ENCODE peak calls at places on chromosome 19, in ten cellular contexts. I is HCEC 1CT; N is AG08396; C is stimulated activated CD8-positive, alpha-beta memory T cell treated with anti-CD3 and anti-CD28 coated beads, Interleukin-7, amount 100 ng/mL, for 24 hours; D is mesendoderm; F is IMR-90; E is stimulated activated CD4-positive, alpha-beta T cell treated with anti-CD3 and anti-CD28 coated beads, TNF-alpha, amount 100 ng/mL, for 24 hours; T is breast epithelium; X is heart right ventricle; H is NCI-H2081. G is an unnamed sample.

GRCh38 chr19:18310966-18311365 is 11.9 kb downstream of the LSM4 start:
- DNase-seq in E (no peak), C (no peak), T (no peak), X (no peak), F (no peak), D (no peak), I (no peak), N (no peak), H (no peak), G (no peak)

GRCh38 chr19:49071860-49072547 is 495 bp downstream of the KCNA7 start:
- DNase-seq in N (no peak), D (peak), I (no peak), C (no peak), F (no peak), X (no peak), T (no peak), H (no peak), E (no peak), G (peak)

GRCh38 chr19:9848060-9848459 is 12.9 kb downstream of the PIN1 start:
- DNase-seq in H (no peak), D (peak), F (no peak), E (no peak), N (no peak), X (no peak), I (no peak), C (no peak), T (no peak), G (no peak)

GRCh38 chr19:38893341-38893771 is 6.1 kb downstream of the SIRT2 start:
- DNase-seq in N (no peak), D (no peak), E (no peak), F (no peak), I (no peak), H (no peak), C (no peak), X (no peak), T (no peak), G (no peak)

GRCh38 chr19:39727070-39727800 is 10.6 kb downstream of the CLC start:
- DNase-seq in F (no peak), T (no peak), I (no peak), H (no peak), N (no peak), D (no peak), C (no peak), X (no peak), E (no peak), G (no peak)

GRCh38 chr19:58346961-58347929 is 6.0 kb downstream of the A1BG start:
- DNase-seq in I (peak), C (no peak), T (peak), D (peak), E (peak), F (peak), X (peak), H (peak), N (peak), G (no peak)

GRCh38 chr19:42038675-42039074 is 31.3 kb downstream of the GRIK5 start:
- DNase-seq in N (no peak), F (no peak), T (no peak), C (no peak), H (no peak), X (peak), I (no peak), E (no peak), D (no peak), G (no peak)

GRCh38 chr19:41981724-41982123 is 12.3 kb downstream of the ATP1A3 start:
- DNase-seq in H (no peak), T (no peak), E (no peak), X (no peak), C (no peak), F (no peak), N (no peak), D (no peak), I (no peak), G (no peak)

GRCh38 chr19:13597625-13598024 is 91.3 kb upstream of the CACNA1A start:
- DNase-seq in H (peak), F (peak), C (no peak), T (peak), I (peak), N (peak), X (no peak), E (peak), D (peak), G (peak)

GRCh38 chr19:782195-783043 is 14.8 kb upstream of the PTBP1 start:
- DNase-seq in C (no peak), D (peak), X (no peak), I (peak), F (peak), T (no peak), N (peak), E (no peak), H (no peak), G (no peak)

GRCh38 chr19:5637971-5638370 is 15.1 kb downstream of the SAFB start:
- DNase-seq in E (no peak), C (no peak), I (no peak), H (no peak), D (no peak), X (no peak), T (no peak), F (peak), N (no peak), G (no peak)

GRCh38 chr19:608155-609000 is 18.7 kb downstream of the HCN2 start:
- DNase-seq in X (no peak), F (no peak), I (no peak), D (no peak), N (no peak), T (no peak), E (no peak), C (no peak), H (no peak), G (no peak)

GRCh38 chr19:456547-457110 is 4.2 kb downstream of the SHC2 start:
- DNase-seq in C (no peak), N (no peak), I (no peak), H (peak), D (no peak), F (no peak), X (no peak), T (no peak), E (no peak), G (no peak)

GRCh38 chr19:13150187-13150918 is at the start of the genes IER2 and STX10:
- DNase-seq in X (peak), H (peak), T (peak), N (peak), D (peak), E (peak), C (peak), F (peak), I (peak), G (peak)

GRCh38 chr19:49570138-49570856 is 10.1 kb downstream of the NOSIP start:
- DNase-seq in T (no peak), D (peak), E (peak), I (peak), H (peak), C (no peak), N (peak), F (peak), X (no peak), G (no peak)

GRCh38 chr19:15576526-15577156 is 38.4 kb upstream of the CYP4F8 start:
- DNase-seq in E (no peak), X (no peak), C (no peak), I (no peak), F (no peak), H (no peak), N (no peak), T (no peak), D (no peak), G (peak)